ENCODE peak calls at places on chromosome 2, in six cellular contexts. T is tibial nerve, N is spleen, F is dorsolateral prefrontal cortex, U is transverse colon, W is ovary. P is an unnamed sample.

GRCh38 chr2:110115291-110116032 is at the start of gene MALL:
- DNase-seq in T (no peak), N (no peak), F (no peak), U (peak), W (no peak), P (no peak)

GRCh38 chr2:8202139-8202538 is 479.7 kb upstream of the ID2 start:
- DNase-seq in T (no peak), N (no peak), F (no peak), U (no peak), W (no peak), P (no peak)

GRCh38 chr2:12168354-12169059 is 422.1 kb downstream of the LPIN1 start:
- DNase-seq in T (no peak), N (no peak), F (no peak), U (no peak), W (no peak), P (no peak)

GRCh38 chr2:23940976-23941605 is 828 bp downstream of the UBXN2A start:
- DNase-seq in T (no peak), N (no peak), F (no peak), U (no peak), W (no peak), P (no peak)

GRCh38 chr2:117771969-117772630 is 42.4 kb upstream of the DDX18 start:
- DNase-seq in T (no peak), N (no peak), F (no peak), U (no peak), W (no peak), P (no peak)

GRCh38 chr2:149441255-149441654 is 110.9 kb downstream of the LYPD6 start:
- DNase-seq in T (no peak), N (no peak), F (no peak), U (no peak), W (no peak), P (no peak)

GRCh38 chr2:236947294-236947693 is 138.4 kb upstream of the COPS8 start:
- DNase-seq in T (no peak), N (peak), F (no peak), U (no peak), W (no peak), P (no peak)

GRCh38 chr2:46332686-46333281 is 35.6 kb downstream of the EPAS1 start:
- DNase-seq in T (no peak), N (no peak), F (no peak), U (no peak), W (no peak), P (no peak)

GRCh38 chr2:31666878-31667277 is 86.1 kb upstream of the SRD5A2 start:
- DNase-seq in T (no peak), N (no peak), F (no peak), U (no peak), W (no peak), P (no peak)

GRCh38 chr2:216016581-216016980 is 3.2 kb upstream of the MREG start:
- DNase-seq in T (no peak), N (no peak), F (no peak), U (no peak), W (no peak), P (no peak)

GRCh38 chr2:29012211-29012681 is 31.1 kb downstream of the TOGARAM2 start:
- DNase-seq in T (no peak), N (peak), F (peak), U (peak), W (peak), P (no peak)

GRCh38 chr2:127415593-127416485 is 2.4 kb upstream of the PROC start:
- DNase-seq in T (no peak), N (peak), F (peak), U (peak), W (peak), P (no peak)

GRCh38 chr2:201882353-201883095 is 76.2 kb downstream of the CDK15 start:
- DNase-seq in T (no peak), N (no peak), F (no peak), U (no peak), W (no peak), P (no peak)

GRCh38 chr2:109368798-109369197 is 239.8 kb downstream of the SH3RF3 start:
- DNase-seq in T (no peak), N (no peak), F (no peak), U (no peak), W (no peak), P (no peak)

GRCh38 chr2:186551323-186552050 is 38.4 kb upstream of the ITGAV start:
- DNase-seq in T (no peak), N (no peak), F (no peak), U (no peak), W (no peak), P (no peak)

GRCh38 chr2:96926236-96926635 is 56.4 kb upstream of the SEMA4C start:
- DNase-seq in T (no peak), N (no peak), F (no peak), U (no peak), W (no peak), P (no peak)

GRCh38 chr2:101883860-101884259 is 107.9 kb upstream of the IL1R2 start:
- DNase-seq in T (no peak), N (no peak), F (no peak), U (peak), W (no peak), P (peak)

GRCh38 chr2:217886720-217887309 is 116.0 kb downstream of the TNS1 start:
- DNase-seq in T (no peak), N (peak), F (peak), U (peak), W (peak), P (peak)

GRCh38 chr2:237956402-237956736 is 10.4 kb upstream of the UBE2F start:
- DNase-seq in T (no peak), N (no peak), F (no peak), U (no peak), W (no peak), P (no peak)

GRCh38 chr2:1070601-1071000 is 120.0 kb downstream of the SNTG2 start:
- DNase-seq in T (no peak), N (no peak), F (no peak), U (no peak), W (no peak), P (no peak)

GRCh38 chr2:18214936-18215335 is 336.5 kb downstream of the KCNS3 start:
- DNase-seq in T (no peak), N (no peak), F (no peak), U (no peak), W (no peak), P (no peak)

GRCh38 chr2:147171961-147172360 is 672.9 kb upstream of the ACVR2A start:
- DNase-seq in T (no peak), N (no peak), F (no peak), U (no peak), W (no peak), P (no peak)

GRCh38 chr2:204967199-204967995 is 422.1 kb downstream of the PARD3B start:
- DNase-seq in T (no peak), N (no peak), F (no peak), U (no peak), W (no peak), P (no peak)

GRCh38 chr2:137715731-137716191 is 248.5 kb upstream of the HNMT start:
- DNase-seq in T (no peak), N (no peak), F (no peak), U (no peak), W (no peak), P (no peak)

GRCh38 chr2:27903649-27904544 is 13.4 kb downstream of the BABAM2 start:
- DNase-seq in T (no peak), N (no peak), F (no peak), U (no peak), W (no peak), P (no peak)

GRCh38 chr2:217142649-217143266 is 282.9 kb upstream of the TNP1 start:
- DNase-seq in T (no peak), N (no peak), F (no peak), U (peak), W (no peak), P (no peak)

GRCh38 chr2:171260471-171261424 is 100.1 kb upstream of the TLK1 start:
- DNase-seq in T (no peak), N (no peak), F (no peak), U (no peak), W (no peak), P (no peak)

GRCh38 chr2:62412347-62412742 is 93.7 kb downstream of the TMEM17 start:
- DNase-seq in T (no peak), N (no peak), F (no peak), U (no peak), W (no peak), P (no peak)

GRCh38 chr2:97712693-97713295 is 582 bp upstream of the ZAP70 start:
- DNase-seq in T (no peak), N (peak), F (peak), U (no peak), W (no peak), P (no peak)

GRCh38 chr2:160061533-160062282 is 707 bp downstream of the PLA2R1 start:
- DNase-seq in T (no peak), N (peak), F (no peak), U (no peak), W (peak), P (no peak)

GRCh38 chr2:116980354-116980753 is 834.1 kb upstream of the DDX18 start:
- DNase-seq in T (no peak), N (no peak), F (no peak), U (no peak), W (no peak), P (no peak)

GRCh38 chr2:168849610-168850009 is 40.6 kb downstream of the SPC25 start:
- DNase-seq in T (no peak), N (no peak), F (no peak), U (peak), W (peak), P (no peak)
- TF ChIP-seq CTCF in T (no peak), N (no peak), F (peak), U (peak), W (no peak), P (peak)

DNA sequence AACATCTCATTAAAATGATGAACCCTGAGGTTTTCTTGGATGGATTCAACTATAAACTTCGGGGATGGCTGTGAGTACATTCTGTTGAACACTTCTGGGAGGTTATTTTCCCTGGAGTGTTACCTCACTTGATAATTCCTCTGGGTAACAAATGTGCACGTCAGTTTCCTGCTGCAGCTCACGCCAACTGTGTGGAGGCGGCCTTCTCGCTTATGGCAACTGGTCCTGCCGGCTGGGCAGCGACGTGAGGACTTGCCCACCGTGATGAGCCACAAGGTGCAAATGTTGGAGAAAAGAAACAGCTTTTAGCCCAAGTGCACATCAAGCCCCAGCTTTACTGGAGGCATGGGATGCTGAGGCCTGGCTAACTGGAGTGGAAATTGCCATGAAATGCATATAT is 15.9 kb downstream of the MYCN start:
- DNase-seq in T (no peak), N (no peak), F (no peak), U (no peak), W (no peak), P (no peak)
- H3K4me3 ChIP-seq in T (no peak), N (no peak), F (no peak), U (no peak), W (no peak), P (no peak)

DNA sequence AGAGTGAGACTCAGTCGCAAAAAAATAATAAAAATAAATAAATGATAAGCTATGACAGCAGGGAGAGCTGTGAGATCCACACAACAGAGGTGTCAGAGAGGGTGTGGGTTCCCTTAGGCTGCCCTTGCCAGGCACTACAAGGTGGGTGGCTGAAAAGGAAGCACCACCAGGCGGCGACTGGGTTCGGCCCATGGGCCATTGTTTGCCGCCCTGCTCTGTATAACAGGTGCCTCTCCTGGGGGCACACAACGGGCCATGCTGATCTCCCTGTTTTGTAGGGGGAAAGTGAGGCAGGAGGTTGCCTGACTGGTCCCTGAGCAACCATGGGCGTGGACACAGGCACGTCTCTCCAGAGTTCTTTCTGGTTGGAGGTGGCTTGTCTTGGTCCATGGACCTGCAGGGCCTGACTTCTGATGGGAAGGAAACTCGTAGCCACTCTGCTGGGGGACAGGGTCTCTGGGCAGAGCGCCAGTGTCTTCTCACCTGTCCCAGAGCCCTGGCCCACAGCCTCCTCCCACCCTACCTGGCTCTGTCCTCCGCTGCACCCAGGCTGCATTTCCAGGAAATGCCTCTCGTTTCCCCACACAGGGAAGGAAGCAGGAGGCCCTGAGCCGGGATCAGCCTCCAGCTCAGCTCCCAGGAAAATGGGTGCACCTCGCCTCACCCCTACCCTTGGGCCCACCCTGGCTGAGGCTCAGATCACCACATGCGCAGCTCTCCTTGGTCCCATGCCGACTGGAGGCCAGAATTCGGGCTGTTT is 109.6 kb upstream of the ODC1 start:
- DNase-seq in T (no peak), N (no peak), F (peak), U (no peak), W (no peak), P (no peak)
- H3K27ac ChIP-seq in T (no peak), N (no peak), F (no peak), U (no peak), W (no peak), P (no peak)

DNA sequence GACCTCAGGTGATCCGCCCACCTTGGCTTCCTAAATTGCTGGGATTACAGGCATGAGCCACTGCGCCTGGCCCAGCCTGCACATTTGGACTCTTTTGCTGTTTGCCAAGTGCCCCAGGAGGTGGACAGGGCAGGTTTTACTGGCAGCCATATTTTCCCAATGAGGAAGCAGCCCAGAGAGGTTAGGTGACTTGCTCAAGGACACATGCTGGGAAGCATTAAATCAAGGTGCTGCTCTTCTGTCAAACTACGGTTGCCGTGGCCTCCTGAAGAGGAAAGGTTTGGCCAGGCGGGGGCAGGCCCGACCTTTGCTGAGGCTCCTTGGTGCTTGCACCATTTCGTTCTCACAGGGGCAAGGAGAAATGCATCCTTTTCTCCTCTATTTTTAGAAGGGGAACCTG is 44.0 kb downstream of the DNMT3A start:
- DNase-seq in T (no peak), N (no peak), F (no peak), U (no peak), W (no peak), P (no peak)
- TF ChIP-seq CTCF in T (no peak), N (no peak), F (no peak), U (no peak), W (no peak), P (no peak)